ENCODE peak calls at places on chromosome 5, in six cellular contexts. V is left kidney, E is hepatocyte, A is HepG2, K is nephron progenitor cell, L is EL. D is an unnamed sample.
A peak's percentile ranks its signal among the peaks of the same experiment; 100 is the strongest.

GRCh38 chr5:145557345-145557744 is 277.8 kb downstream of the PRELID2 start:
- DNase-seq in V (no peak), E (no peak), A (no peak), K (no peak), L (no peak), D (peak; percentile 2)

GRCh38 chr5:91174418-91174817 is 208.7 kb downstream of the ARRDC3 start:
- DNase-seq in V (peak; percentile 60), E (no peak), A (no peak), K (no peak), L (no peak), D (no peak)

GRCh38 chr5:136781464-136781863 is 416.1 kb upstream of the TRPC7 start:
- DNase-seq in V (no peak), E (no peak), A (no peak), K (no peak), L (peak; percentile 80), D (no peak)

GRCh38 chr5:123305751-123306150 is 117.5 kb downstream of the CEP120 start:
- DNase-seq in V (no peak), E (no peak), A (no peak), K (no peak), L (no peak), D (no peak)

GRCh38 chr5:122259995-122260394 is 52.0 kb upstream of the SNCAIP start:
- DNase-seq in V (peak; percentile 3), E (peak; percentile 47), A (peak; percentile 1), K (no peak), L (peak; percentile 81), D (no peak)

GRCh38 chr5:160039810-160040470 is 31.0 kb downstream of the TTC1 start:
- DNase-seq in V (no peak), E (peak; percentile 21), A (peak; percentile 7), K (no peak), L (no peak), D (no peak)

GRCh38 chr5:173495225-173495904 is 121.1 kb downstream of the BOD1 start:
- DNase-seq in V (peak; percentile 19), E (no peak), A (no peak), K (no peak), L (no peak), D (no peak)

GRCh38 chr5:948472-949274 is 56.0 kb downstream of the TRIP13 start:
- DNase-seq in V (no peak), E (no peak), A (no peak), K (no peak), L (no peak), D (no peak)

GRCh38 chr5:40879163-40879942 is 29.9 kb upstream of the C7 start:
- DNase-seq in V (peak; percentile 35), E (peak; percentile 13), A (peak; percentile 10), K (no peak), L (peak; percentile 31), D (peak; percentile 41)

GRCh38 chr5:42944989-42945388 is 95.1 kb downstream of the ANXA2R start:
- DNase-seq in V (no peak), E (peak; percentile 54), A (no peak), K (no peak), L (peak; percentile 90), D (no peak)

GRCh38 chr5:178163772-178164735 is 10.4 kb upstream of the NHP2 start:
- DNase-seq in V (peak; percentile 96), E (peak; percentile 89), A (peak; percentile 58), K (peak; percentile 96), L (peak; percentile 71), D (peak; percentile 95)

GRCh38 chr5:93611900-93612898 is 29.2 kb downstream of the NR2F1 start:
- DNase-seq in V (peak; percentile 75), E (no peak), A (no peak), K (peak; percentile 72), L (peak; percentile 47), D (peak; percentile 66)

GRCh38 chr5:52844885-52845284 is 57.2 kb downstream of the ITGA1 start:
- DNase-seq in V (peak; percentile 70), E (no peak), A (no peak), K (no peak), L (peak; percentile 54), D (no peak)

GRCh38 chr5:171633776-171634470 is 151.7 kb upstream of the SMIM23 start:
- DNase-seq in V (no peak), E (no peak), A (no peak), K (no peak), L (no peak), D (no peak)

GRCh38 chr5:149959406-149960236 is 937 bp upstream of the SLC26A2 start:
- DNase-seq in V (peak; percentile 62), E (peak; percentile 73), A (no peak), K (no peak), L (peak; percentile 60), D (peak; percentile 51)

GRCh38 chr5:78797945-78798731 is 149.6 kb upstream of the LHFPL2 start:
- DNase-seq in V (no peak), E (no peak), A (no peak), K (no peak), L (no peak), D (peak; percentile 62)

GRCh38 chr5:166062719-166063118 is 2228.7 kb upstream of the WWC1 start:
- DNase-seq in V (no peak), E (no peak), A (no peak), K (no peak), L (no peak), D (no peak)

GRCh38 chr5:153629027-153629426 is 138.6 kb downstream of the GRIA1 start:
- DNase-seq in V (peak; percentile 58), E (peak; percentile 53), A (no peak), K (peak; percentile 33), L (peak; percentile 99), D (peak; percentile 1)

GRCh38 chr5:158198636-158199035 is 339.7 kb upstream of the CLINT1 start:
- DNase-seq in V (peak; percentile 49), E (no peak), A (no peak), K (no peak), L (no peak), D (no peak)

GRCh38 chr5:135466178-135467050 is 14.3 kb upstream of the TIFAB start:
- DNase-seq in V (peak; percentile 90), E (peak; percentile 90), A (peak; percentile 40), K (peak; percentile 92), L (peak; percentile 66), D (peak; percentile 94)

GRCh38 chr5:19928556-19929421 is 59.2 kb downstream of the CDH18 start:
- DNase-seq in V (no peak), E (peak; percentile 53), A (peak; percentile 6), K (no peak), L (peak; percentile 87), D (no peak)

GRCh38 chr5:9197881-9198260 is 348.0 kb downstream of the SEMA5A start:
- DNase-seq in V (no peak), E (no peak), A (no peak), K (no peak), L (peak; percentile 74), D (no peak)

GRCh38 chr5:99644822-99645221 is 716.0 kb upstream of the CHD1 start:
- DNase-seq in V (peak; percentile 24), E (no peak), A (no peak), K (no peak), L (no peak), D (no peak)

GRCh38 chr5:111214343-111214742 is 9.8 kb upstream of the CAMK4 start:
- DNase-seq in V (no peak), E (no peak), A (no peak), K (no peak), L (no peak), D (no peak)

GRCh38 chr5:133839721-133840120 is 128.7 kb downstream of the C5orf15 start:
- DNase-seq in V (no peak), E (no peak), A (no peak), K (no peak), L (no peak), D (no peak)

GRCh38 chr5:132396589-132397001 is 27.1 kb downstream of the SLC22A5 start:
- DNase-seq in V (no peak), E (no peak), A (no peak), K (no peak), L (peak; percentile 28), D (no peak)

GRCh38 chr5:78660401-78660800 is 11.8 kb upstream of the LHFPL2 start:
- DNase-seq in V (no peak), E (no peak), A (no peak), K (no peak), L (no peak), D (no peak)

GRCh38 chr5:135891280-135891679 is 4.4 kb downstream of the IL9 start:
- DNase-seq in V (peak; percentile 13), E (no peak), A (no peak), K (no peak), L (no peak), D (no peak)

GRCh38 chr5:79983618-79984017 is 7.4 kb downstream of the MTX3 start:
- DNase-seq in V (no peak), E (no peak), A (no peak), K (no peak), L (no peak), D (no peak)

GRCh38 chr5:76861616-76862015 is 11.8 kb downstream of the S100Z start:
- DNase-seq in V (peak; percentile 59), E (no peak), A (no peak), K (no peak), L (no peak), D (no peak)

GRCh38 chr5:45542421-45542820 is 153.8 kb downstream of the HCN1 start:
- DNase-seq in V (no peak), E (no peak), A (no peak), K (no peak), L (no peak), D (no peak)

GRCh38 chr5:8729437-8729836 is 816.4 kb downstream of the SEMA5A start:
- DNase-seq in V (no peak), E (no peak), A (no peak), K (no peak), L (peak; percentile 59), D (no peak)

D was measured in SK-N-SH.